ENCODE peak calls at places on chromosomes 11 and 22, in four cellular contexts. E is A549, L is HepG2, P is K562. S is an unnamed sample.

GRCh38 chr22:17303840-17304779 is 65.2 kb upstream of the CECR2 start:
- DNase-seq in E (no peak), L (no peak), P (no peak), S (peak; percentile 77)

GRCh38 chr11:89625171-89625570 is 84.9 kb upstream of the TRIM77 start:
- DNase-seq in E (no peak), L (no peak), P (peak; percentile 0), S (no peak)

GRCh38 chr22:36110306-36110791 is 50.2 kb downstream of the APOL3 start:
- DNase-seq in L (no peak), P (no peak), E (no peak), S (no peak)

GRCh38 chr22:25447067-25447688 is 117.3 kb upstream of the GRK3 start:
- DNase-seq in L (peak; percentile 72), P (peak; percentile 20), E (no peak), S (no peak)

GRCh38 chr11:122137081-122137793 is 21.2 kb upstream of the BLID start:
- DNase-seq in E (peak; percentile 70), L (no peak), P (no peak), S (no peak)

GRCh38 chr11:76626921-76627391 is 43.6 kb downstream of the LRRC32 start:
- DNase-seq in P (no peak), L (no peak), E (no peak), S (peak; percentile 88)

GRCh38 chr11:31768744-31769143 is 42.4 kb downstream of the PAX6 start:
- DNase-seq in P (no peak), L (no peak), E (no peak), S (no peak)

GRCh38 chr11:4697583-4697982 is at the start of gene OR51E2:
- DNase-seq in E (no peak), P (peak; percentile 7), L (no peak), S (no peak)

GRCh38 chr11:35914824-35915223 is 29.0 kb upstream of the LDLRAD3 start:
- DNase-seq in E (no peak), P (no peak), L (no peak), S (no peak)

GRCh38 chr11:35919244-35919643 is 24.6 kb upstream of the LDLRAD3 start:
- DNase-seq in L (no peak), P (no peak), E (no peak), S (no peak)

GRCh38 chr11:35918716-35919115 is 25.1 kb upstream of the LDLRAD3 start:
- DNase-seq in L (no peak), E (no peak), P (no peak), S (no peak)

GRCh38 chr11:35916270-35916669 is 27.6 kb upstream of the LDLRAD3 start:
- DNase-seq in L (no peak), P (no peak), E (no peak), S (no peak)

GRCh38 chr11:35917676-35918075 is 26.2 kb upstream of the LDLRAD3 start:
- DNase-seq in L (no peak), P (no peak), E (no peak), S (no peak)
- TF ChIP-seq CHD4 in L (no peak), P (no peak), E (no peak), S (no peak)

GRCh38 chr11:556175-556699 is 4.3 kb downstream of the LMNTD2 start:
- DNase-seq in E (no peak), P (no peak), L (no peak), S (no peak)

GRCh38 chr11:555500-556174 is 4.9 kb downstream of the LMNTD2 start:
- DNase-seq in P (no peak), E (no peak), L (no peak), S (no peak)

GRCh38 chr11:554428-554823 is 6.1 kb downstream of the LMNTD2 start:
- DNase-seq in P (no peak), L (no peak), E (no peak), S (no peak)

GRCh38 chr11:553949-554398 is 6.6 kb downstream of the LMNTD2 start:
- DNase-seq in E (no peak), P (no peak), L (no peak), S (no peak)

DNA sequence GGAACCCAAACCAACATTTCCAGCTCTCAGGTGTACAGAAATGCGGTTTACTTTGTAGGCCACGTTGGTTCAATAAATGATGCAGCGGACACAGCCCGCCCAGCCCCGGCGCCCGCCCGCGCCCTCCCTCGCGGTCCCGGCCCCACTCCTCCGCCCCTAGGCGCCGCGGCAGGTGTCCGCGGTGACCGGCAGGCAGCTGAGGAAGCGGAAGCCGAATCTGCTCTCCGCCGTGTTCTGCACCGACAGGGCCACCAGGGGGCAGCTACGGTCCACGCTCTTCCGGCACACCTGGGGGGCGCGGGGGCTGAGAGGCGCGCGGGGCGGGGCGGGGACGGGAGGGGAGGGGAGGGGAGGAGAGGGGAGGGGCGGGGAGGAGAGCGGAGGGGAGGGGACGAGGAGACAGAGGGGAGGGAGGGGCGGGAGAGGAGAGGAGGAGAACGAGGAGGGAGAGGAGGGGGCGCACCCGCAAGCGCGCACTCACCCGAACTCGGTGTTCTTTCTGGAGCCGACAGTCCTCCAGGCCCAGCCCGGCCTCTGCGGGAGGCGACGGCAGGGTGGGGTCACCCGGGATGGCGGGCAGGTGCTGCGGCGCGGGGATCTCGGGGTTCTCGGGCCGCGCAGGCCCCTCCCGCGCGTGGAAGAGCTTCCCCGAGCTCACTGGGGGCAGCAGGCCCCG is 5.6 kb downstream of the LMNTD2 start:
- DNase-seq in E (peak; percentile 81), L (peak; percentile 44), P (peak; percentile 90), S (no peak)
- TF ChIP-seq CHD4 in E (no peak), L (no peak), P (no peak), S (no peak)

GRCh38 chr11:70815485-70815832 is 417.1 kb downstream of the CTTN start:
- DNase-seq in L (no peak), E (no peak), P (no peak), S (no peak)

GRCh38 chr11:70820311-70820710 is 422.0 kb downstream of the CTTN start:
- DNase-seq in P (no peak), E (no peak), L (no peak), S (no peak)

GRCh38 chr11:70820712-70821111 is 422.4 kb downstream of the CTTN start:
- DNase-seq in E (no peak), L (no peak), P (no peak), S (no peak)

GRCh38 chr11:70816156-70816678 is 417.9 kb downstream of the CTTN start:
- DNase-seq in E (no peak), L (no peak), P (no peak), S (no peak)

DNA sequence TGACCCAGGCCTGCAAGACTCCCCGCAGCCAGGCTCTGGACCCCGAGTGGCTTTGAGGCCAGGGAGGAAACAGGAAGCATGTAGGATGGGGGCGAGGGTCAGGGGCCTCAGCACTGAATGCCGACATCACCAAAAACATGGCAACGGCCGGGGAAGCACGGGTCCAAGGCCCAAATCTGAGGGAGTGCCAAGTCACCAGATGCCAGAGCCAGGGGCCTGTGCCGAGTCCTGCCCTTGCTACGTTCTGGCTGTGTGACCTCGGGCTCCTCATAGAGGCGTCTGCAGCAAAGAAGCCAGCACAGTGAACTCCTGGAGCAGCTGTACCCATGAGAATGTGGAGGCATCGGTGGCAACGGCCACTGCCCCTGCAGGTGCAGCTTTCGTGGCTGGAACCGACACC is 420.7 kb downstream of the CTTN start:
- DNase-seq in E (no peak), P (no peak), L (no peak), S (no peak)
- TF ChIP-seq CHD4 in E (no peak), P (no peak), L (no peak), S (no peak)

GRCh38 chr11:45655347-45655756 is 10.1 kb downstream of the CHST1 start:
- DNase-seq in P (peak; percentile 72), L (peak; percentile 44), E (peak; percentile 61), S (no peak)

GRCh38 chr11:45652781-45653180 is 12.6 kb downstream of the CHST1 start:
- DNase-seq in L (no peak), P (no peak), E (no peak), S (no peak)

GRCh38 chr11:45653277-45653676 is 12.1 kb downstream of the CHST1 start:
- DNase-seq in L (no peak), E (no peak), P (no peak), S (no peak)

GRCh38 chr11:45654741-45655283 is 10.6 kb downstream of the CHST1 start:
- DNase-seq in E (no peak), L (no peak), P (no peak), S (no peak)

GRCh38 chr11:45654242-45654641 is 11.2 kb downstream of the CHST1 start:
- DNase-seq in P (no peak), E (no peak), L (no peak), S (no peak)
- TF ChIP-seq CHD4 in P (no peak), E (no peak), L (no peak), S (no peak)